ENCODE peak calls at places on chromosome 19, in eight cellular contexts. One of them, this sample, is unnamed.

GRCh38 chr19:45117167-45117594 is 24.2 kb downstream of the PPP1R37 start:
- DNase-seq in astrocyte of the cerebellum: no peak
- DNase-seq in fibroblast of the aortic adventitia: no peak
- DNase-seq in BE2C: peak
- DNase-seq in neural progenitor cell: peak
- DNase-seq in foreskin fibroblast: no peak
- DNase-seq in body of pancreas: no peak
- DNase-seq in endothelial cell of umbilical vein: no peak
- DNase-seq in this sample: no peak

GRCh38 chr19:4970558-4971423 is 1.9 kb downstream of the KDM4B start:
- DNase-seq in astrocyte of the cerebellum: no peak
- DNase-seq in endothelial cell of umbilical vein: peak
- DNase-seq in fibroblast of the aortic adventitia: peak
- DNase-seq in neural progenitor cell: peak
- DNase-seq in body of pancreas: peak
- DNase-seq in foreskin fibroblast: no peak
- DNase-seq in BE2C: no peak
- DNase-seq in this sample: peak

GRCh38 chr19:11225172-11225571 is 14.2 kb upstream of the ANGPTL8 start:
- DNase-seq in BE2C: no peak
- DNase-seq in foreskin fibroblast: no peak
- DNase-seq in body of pancreas: no peak
- DNase-seq in astrocyte of the cerebellum: no peak
- DNase-seq in endothelial cell of umbilical vein: no peak
- DNase-seq in neural progenitor cell: no peak
- DNase-seq in fibroblast of the aortic adventitia: no peak
- DNase-seq in this sample: no peak

GRCh38 chr19:29541473-29542253 is 15.9 kb downstream of the VSTM2B start:
- DNase-seq in foreskin fibroblast: no peak
- DNase-seq in body of pancreas: no peak
- DNase-seq in fibroblast of the aortic adventitia: no peak
- DNase-seq in neural progenitor cell: no peak
- DNase-seq in BE2C: no peak
- DNase-seq in endothelial cell of umbilical vein: no peak
- DNase-seq in astrocyte of the cerebellum: no peak
- DNase-seq in this sample: no peak

GRCh38 chr19:44782729-44783128 is 5.0 kb downstream of the CBLC start:
- DNase-seq in foreskin fibroblast: no peak
- DNase-seq in fibroblast of the aortic adventitia: no peak
- DNase-seq in endothelial cell of umbilical vein: no peak
- DNase-seq in BE2C: no peak
- DNase-seq in body of pancreas: no peak
- DNase-seq in neural progenitor cell: no peak
- DNase-seq in astrocyte of the cerebellum: no peak
- DNase-seq in this sample: no peak

GRCh38 chr19:33906578-33907335 is 110.1 kb downstream of the KCTD15 start:
- DNase-seq in endothelial cell of umbilical vein: peak
- DNase-seq in BE2C: no peak
- DNase-seq in foreskin fibroblast: no peak
- DNase-seq in neural progenitor cell: peak
- DNase-seq in fibroblast of the aortic adventitia: peak
- DNase-seq in astrocyte of the cerebellum: peak
- DNase-seq in body of pancreas: peak
- DNase-seq in this sample: no peak

GRCh38 chr19:17757125-17757524 is 5.8 kb downstream of the FCHO1 start:
- DNase-seq in endothelial cell of umbilical vein: peak
- DNase-seq in fibroblast of the aortic adventitia: peak
- DNase-seq in foreskin fibroblast: peak
- DNase-seq in BE2C: peak
- DNase-seq in astrocyte of the cerebellum: peak
- DNase-seq in body of pancreas: peak
- DNase-seq in neural progenitor cell: no peak
- DNase-seq in this sample: no peak

GRCh38 chr19:21705393-21705792 is 62.0 kb downstream of the ZNF100 start:
- DNase-seq in astrocyte of the cerebellum: no peak
- DNase-seq in endothelial cell of umbilical vein: no peak
- DNase-seq in body of pancreas: no peak
- DNase-seq in BE2C: no peak
- DNase-seq in foreskin fibroblast: no peak
- DNase-seq in fibroblast of the aortic adventitia: no peak
- DNase-seq in neural progenitor cell: no peak
- DNase-seq in this sample: no peak

GRCh38 chr19:18849838-18850400 is 18.2 kb downstream of the UPF1 start:
- DNase-seq in astrocyte of the cerebellum: no peak
- DNase-seq in fibroblast of the aortic adventitia: no peak
- DNase-seq in endothelial cell of umbilical vein: no peak
- DNase-seq in BE2C: no peak
- DNase-seq in foreskin fibroblast: no peak
- DNase-seq in body of pancreas: no peak
- DNase-seq in neural progenitor cell: no peak
- DNase-seq in this sample: no peak

GRCh38 chr19:58034476-58034790 is 608 bp downstream of the ZSCAN1 start:
- DNase-seq in foreskin fibroblast: no peak
- DNase-seq in neural progenitor cell: peak
- DNase-seq in astrocyte of the cerebellum: no peak
- DNase-seq in fibroblast of the aortic adventitia: no peak
- DNase-seq in BE2C: no peak
- DNase-seq in body of pancreas: no peak
- DNase-seq in endothelial cell of umbilical vein: no peak
- DNase-seq in this sample: no peak

GRCh38 chr19:51065221-51065960 is 499 bp upstream of the KLK13 start:
- DNase-seq in astrocyte of the cerebellum: no peak
- DNase-seq in fibroblast of the aortic adventitia: no peak
- DNase-seq in foreskin fibroblast: no peak
- DNase-seq in BE2C: no peak
- DNase-seq in neural progenitor cell: no peak
- DNase-seq in body of pancreas: no peak
- DNase-seq in endothelial cell of umbilical vein: no peak
- DNase-seq in this sample: no peak

GRCh38 chr19:1038995-1039645 is 787 bp upstream of the ABCA7 start:
- DNase-seq in body of pancreas: no peak
- DNase-seq in astrocyte of the cerebellum: no peak
- DNase-seq in endothelial cell of umbilical vein: no peak
- DNase-seq in BE2C: no peak
- DNase-seq in fibroblast of the aortic adventitia: no peak
- DNase-seq in foreskin fibroblast: no peak
- DNase-seq in neural progenitor cell: no peak
- DNase-seq in this sample: no peak

GRCh38 chr19:7897289-7897688 is 6.4 kb upstream of the MAP2K7 start:
- DNase-seq in body of pancreas: no peak
- DNase-seq in endothelial cell of umbilical vein: no peak
- DNase-seq in fibroblast of the aortic adventitia: no peak
- DNase-seq in BE2C: no peak
- DNase-seq in neural progenitor cell: no peak
- DNase-seq in foreskin fibroblast: no peak
- DNase-seq in astrocyte of the cerebellum: no peak
- DNase-seq in this sample: no peak

GRCh38 chr19:14782978-14783545 is 4.7 kb upstream of the ADGRE2 start:
- DNase-seq in astrocyte of the cerebellum: no peak
- DNase-seq in neural progenitor cell: no peak
- DNase-seq in foreskin fibroblast: no peak
- DNase-seq in body of pancreas: no peak
- DNase-seq in BE2C: no peak
- DNase-seq in fibroblast of the aortic adventitia: no peak
- DNase-seq in endothelial cell of umbilical vein: no peak
- DNase-seq in this sample: no peak

GRCh38 chr19:34925278-34925855 is 1.3 kb upstream of the ZNF30 start:
- DNase-seq in endothelial cell of umbilical vein: no peak
- DNase-seq in foreskin fibroblast: no peak
- DNase-seq in astrocyte of the cerebellum: no peak
- DNase-seq in fibroblast of the aortic adventitia: no peak
- DNase-seq in neural progenitor cell: no peak
- DNase-seq in BE2C: no peak
- DNase-seq in body of pancreas: no peak
- DNase-seq in this sample: no peak

GRCh38 chr19:43315851-43316250 is 37.6 kb upstream of the CD177 start:
- DNase-seq in foreskin fibroblast: no peak
- DNase-seq in BE2C: no peak
- DNase-seq in astrocyte of the cerebellum: no peak
- DNase-seq in endothelial cell of umbilical vein: no peak
- DNase-seq in neural progenitor cell: peak
- DNase-seq in fibroblast of the aortic adventitia: no peak
- DNase-seq in body of pancreas: no peak
- DNase-seq in this sample: no peak

GRCh38 chr19:39237200-39238184 is 7.3 kb downstream of the IFNL3 start:
- DNase-seq in endothelial cell of umbilical vein: no peak
- DNase-seq in BE2C: peak
- DNase-seq in astrocyte of the cerebellum: no peak
- DNase-seq in body of pancreas: peak
- DNase-seq in fibroblast of the aortic adventitia: no peak
- DNase-seq in foreskin fibroblast: no peak
- DNase-seq in neural progenitor cell: no peak
- DNase-seq in this sample: no peak

GRCh38 chr19:28239270-28239669 is 973.7 kb downstream of the UQCRFS1 start:
- DNase-seq in body of pancreas: no peak
- DNase-seq in foreskin fibroblast: no peak
- DNase-seq in endothelial cell of umbilical vein: no peak
- DNase-seq in fibroblast of the aortic adventitia: peak
- DNase-seq in astrocyte of the cerebellum: no peak
- DNase-seq in neural progenitor cell: peak
- DNase-seq in BE2C: no peak
- DNase-seq in this sample: no peak
- TF ChIP-seq CTCF in body of pancreas: no peak
- TF ChIP-seq CTCF in foreskin fibroblast: no peak
- TF ChIP-seq CTCF in endothelial cell of umbilical vein: peak
- TF ChIP-seq CTCF in fibroblast of the aortic adventitia: peak
- TF ChIP-seq CTCF in astrocyte of the cerebellum: peak
- TF ChIP-seq CTCF in neural progenitor cell: peak
- TF ChIP-seq CTCF in BE2C: no peak
- TF ChIP-seq CTCF in this sample: no peak

GRCh38 chr19:3821857-3822364 is 35.7 kb upstream of the MATK start:
- DNase-seq in BE2C: peak
- DNase-seq in neural progenitor cell: peak
- DNase-seq in endothelial cell of umbilical vein: peak
- DNase-seq in fibroblast of the aortic adventitia: peak
- DNase-seq in foreskin fibroblast: no peak
- DNase-seq in astrocyte of the cerebellum: no peak
- DNase-seq in body of pancreas: peak
- DNase-seq in this sample: no peak

GRCh38 chr19:3822683-3823344 is 36.6 kb upstream of the MATK start:
- DNase-seq in fibroblast of the aortic adventitia: no peak
- DNase-seq in endothelial cell of umbilical vein: no peak
- DNase-seq in body of pancreas: no peak
- DNase-seq in astrocyte of the cerebellum: no peak
- DNase-seq in foreskin fibroblast: no peak
- DNase-seq in neural progenitor cell: no peak
- DNase-seq in BE2C: no peak
- DNase-seq in this sample: no peak

GRCh38 chr19:3823345-3823704 is 37.1 kb upstream of the MATK start:
- DNase-seq in foreskin fibroblast: no peak
- DNase-seq in fibroblast of the aortic adventitia: no peak
- DNase-seq in neural progenitor cell: no peak
- DNase-seq in body of pancreas: no peak
- DNase-seq in BE2C: peak
- DNase-seq in endothelial cell of umbilical vein: no peak
- DNase-seq in astrocyte of the cerebellum: no peak
- DNase-seq in this sample: no peak

GRCh38 chr19:3819989-3820388 is 33.8 kb upstream of the MATK start:
- DNase-seq in fibroblast of the aortic adventitia: no peak
- DNase-seq in BE2C: no peak
- DNase-seq in astrocyte of the cerebellum: no peak
- DNase-seq in foreskin fibroblast: no peak
- DNase-seq in body of pancreas: no peak
- DNase-seq in endothelial cell of umbilical vein: no peak
- DNase-seq in neural progenitor cell: no peak
- DNase-seq in this sample: no peak

DNA sequence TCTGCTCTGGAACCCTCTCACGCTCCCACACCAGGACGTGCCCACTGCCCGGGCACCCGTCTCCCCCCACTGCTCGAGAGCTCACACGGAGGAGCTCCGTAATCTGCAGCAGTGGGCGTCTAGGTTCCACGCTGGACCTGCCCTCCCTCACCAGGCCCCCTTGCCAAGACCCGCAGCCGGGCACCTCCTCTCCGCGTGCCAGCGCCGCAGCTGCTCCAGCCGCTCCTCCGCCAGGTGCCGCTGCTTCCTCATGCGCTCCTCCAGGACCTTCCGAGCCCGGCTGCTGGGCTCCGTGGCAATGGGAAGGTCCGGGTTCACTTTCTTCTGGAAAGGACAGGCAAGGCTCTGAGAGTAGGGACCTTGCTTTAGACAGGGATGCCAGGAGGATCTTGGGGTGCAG is 35.0 kb upstream of the MATK start:
- DNase-seq in body of pancreas: no peak
- DNase-seq in neural progenitor cell: no peak
- DNase-seq in endothelial cell of umbilical vein: no peak
- DNase-seq in foreskin fibroblast: no peak
- DNase-seq in fibroblast of the aortic adventitia: no peak
- DNase-seq in BE2C: no peak
- DNase-seq in astrocyte of the cerebellum: no peak
- DNase-seq in this sample: no peak
- TF ChIP-seq CTCF in body of pancreas: no peak
- TF ChIP-seq CTCF in neural progenitor cell: no peak
- TF ChIP-seq CTCF in endothelial cell of umbilical vein: no peak
- TF ChIP-seq CTCF in foreskin fibroblast: no peak
- TF ChIP-seq CTCF in fibroblast of the aortic adventitia: no peak
- TF ChIP-seq CTCF in BE2C: no peak
- TF ChIP-seq CTCF in astrocyte of the cerebellum: no peak
- TF ChIP-seq CTCF in this sample: no peak

DNA sequence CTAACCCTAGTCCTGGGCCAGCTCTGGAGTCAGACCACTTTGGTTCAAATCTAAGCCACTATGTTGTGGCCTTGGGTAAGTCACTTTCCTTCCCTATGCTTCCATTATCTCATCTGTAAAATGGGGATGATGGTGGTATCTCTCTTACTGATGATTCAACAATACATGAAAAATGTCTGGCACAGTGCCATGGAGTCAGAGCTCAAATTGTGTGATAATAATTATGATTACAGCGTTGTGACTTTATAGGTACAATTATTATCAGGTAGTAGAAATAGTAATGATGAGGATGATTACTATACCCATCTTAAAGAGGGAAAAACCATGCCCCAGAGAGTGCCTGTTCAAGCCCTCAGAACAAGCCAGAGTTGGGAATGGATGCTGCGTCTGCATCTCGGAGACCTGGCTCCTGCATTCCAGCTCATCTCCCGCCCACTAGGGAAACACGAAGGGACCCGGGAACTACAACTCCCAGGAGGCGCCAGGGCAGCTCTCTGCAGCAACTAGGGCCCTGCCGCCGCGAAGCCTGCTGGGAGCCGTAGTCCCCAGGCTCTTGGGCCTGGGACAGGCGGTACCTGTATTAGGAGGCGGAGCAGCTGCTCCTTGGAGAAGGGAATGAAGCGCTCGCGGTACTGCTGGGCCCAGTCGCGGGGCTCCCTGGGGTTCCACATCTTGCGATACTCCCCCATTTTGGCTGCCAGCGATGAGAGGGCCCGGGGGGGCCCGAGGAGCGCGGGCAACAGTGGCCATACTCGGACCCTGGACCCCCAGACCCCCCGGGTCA is 832 bp downstream of the TMEM143 start:
- DNase-seq in foreskin fibroblast: peak
- DNase-seq in astrocyte of the cerebellum: peak
- DNase-seq in endothelial cell of umbilical vein: peak
- DNase-seq in neural progenitor cell: peak
- DNase-seq in BE2C: peak
- DNase-seq in body of pancreas: peak
- DNase-seq in fibroblast of the aortic adventitia: peak
- DNase-seq in this sample: peak
- TF ChIP-seq CTCF in foreskin fibroblast: no peak
- TF ChIP-seq CTCF in astrocyte of the cerebellum: no peak
- TF ChIP-seq CTCF in endothelial cell of umbilical vein: no peak
- TF ChIP-seq CTCF in neural progenitor cell: no peak
- TF ChIP-seq CTCF in BE2C: no peak
- TF ChIP-seq CTCF in body of pancreas: no peak
- TF ChIP-seq CTCF in fibroblast of the aortic adventitia: no peak
- TF ChIP-seq CTCF in this sample: no peak

GRCh38 chr19:48405850-48406249 is 12.4 kb downstream of the GRIN2D start:
- DNase-seq in BE2C: no peak
- DNase-seq in astrocyte of the cerebellum: no peak
- DNase-seq in fibroblast of the aortic adventitia: no peak
- DNase-seq in body of pancreas: no peak
- DNase-seq in endothelial cell of umbilical vein: no peak
- DNase-seq in neural progenitor cell: no peak
- DNase-seq in foreskin fibroblast: no peak
- DNase-seq in this sample: no peak
- TF ChIP-seq CTCF in BE2C: no peak
- TF ChIP-seq CTCF in astrocyte of the cerebellum: no peak
- TF ChIP-seq CTCF in fibroblast of the aortic adventitia: no peak
- TF ChIP-seq CTCF in body of pancreas: no peak
- TF ChIP-seq CTCF in endothelial cell of umbilical vein: no peak
- TF ChIP-seq CTCF in neural progenitor cell: no peak
- TF ChIP-seq CTCF in foreskin fibroblast: no peak
- TF ChIP-seq CTCF in this sample: no peak

This sample was measured in coronary artery.